ENCODE peak calls at places on chromosomes 7 and 10, in ten cellular contexts. One of them, this sample, is unnamed.

GRCh38 chr10:132249232-132249724 is 58.5 kb downstream of the STK32C start:
- DNase-seq in Peyer's patch: no peak
- DNase-seq in left colon: no peak
- DNase-seq in aorta: no peak
- DNase-seq in astrocyte: no peak
- DNase-seq in AG10803: no peak
- DNase-seq in caudate nucleus: no peak
- DNase-seq in activated CD4-positive, alpha-beta T cell treated with anti-CD3 and anti-CD28 coated beads, Interleukin-2, amount 50 U/mL, for 48 hours: no peak
- DNase-seq in NCI-H1105 treated with DMSO at 0.1 percent for 48 hours: no peak
- DNase-seq in D721Med: no peak
- DNase-seq in this sample: no peak

GRCh38 chr10:97882142-97883091 is 32.8 kb downstream of the GOLGA7B start:
- DNase-seq in AG10803: peak; percentile 91
- DNase-seq in activated CD4-positive, alpha-beta T cell treated with anti-CD3 and anti-CD28 coated beads, Interleukin-2, amount 50 U/mL, for 48 hours: peak; percentile 67
- DNase-seq in caudate nucleus: no peak
- DNase-seq in NCI-H1105 treated with DMSO at 0.1 percent for 48 hours: no peak
- DNase-seq in D721Med: no peak
- DNase-seq in aorta: peak; percentile 94
- DNase-seq in Peyer's patch: no peak
- DNase-seq in left colon: no peak
- DNase-seq in astrocyte: peak; percentile 90
- DNase-seq in this sample: no peak

GRCh38 chr10:130049244-130049643 is 61.4 kb downstream of the C10orf143 start:
- DNase-seq in aorta: peak; percentile 63
- DNase-seq in NCI-H1105 treated with DMSO at 0.1 percent for 48 hours: no peak
- DNase-seq in astrocyte: no peak
- DNase-seq in AG10803: no peak
- DNase-seq in caudate nucleus: no peak
- DNase-seq in activated CD4-positive, alpha-beta T cell treated with anti-CD3 and anti-CD28 coated beads, Interleukin-2, amount 50 U/mL, for 48 hours: no peak
- DNase-seq in Peyer's patch: no peak
- DNase-seq in left colon: no peak
- DNase-seq in D721Med: no peak
- DNase-seq in this sample: no peak

GRCh38 chr7:128063025-128063560 is 31.9 kb upstream of the LRRC4 start:
- DNase-seq in aorta: no peak
- DNase-seq in caudate nucleus: no peak
- DNase-seq in D721Med: no peak
- DNase-seq in activated CD4-positive, alpha-beta T cell treated with anti-CD3 and anti-CD28 coated beads, Interleukin-2, amount 50 U/mL, for 48 hours: no peak
- DNase-seq in NCI-H1105 treated with DMSO at 0.1 percent for 48 hours: no peak
- DNase-seq in astrocyte: no peak
- DNase-seq in left colon: no peak
- DNase-seq in AG10803: no peak
- DNase-seq in Peyer's patch: no peak
- DNase-seq in this sample: peak; percentile 48

GRCh38 chr10:52583341-52583740 is 189.2 kb downstream of the MBL2 start:
- DNase-seq in Peyer's patch: no peak
- DNase-seq in astrocyte: no peak
- DNase-seq in D721Med: no peak
- DNase-seq in aorta: no peak
- DNase-seq in AG10803: no peak
- DNase-seq in activated CD4-positive, alpha-beta T cell treated with anti-CD3 and anti-CD28 coated beads, Interleukin-2, amount 50 U/mL, for 48 hours: no peak
- DNase-seq in left colon: no peak
- DNase-seq in NCI-H1105 treated with DMSO at 0.1 percent for 48 hours: no peak
- DNase-seq in caudate nucleus: no peak
- DNase-seq in this sample: no peak

GRCh38 chr10:104122273-104123107 is 519 bp downstream of the SFR1 start:
- DNase-seq in activated CD4-positive, alpha-beta T cell treated with anti-CD3 and anti-CD28 coated beads, Interleukin-2, amount 50 U/mL, for 48 hours: no peak
- DNase-seq in aorta: no peak
- DNase-seq in D721Med: no peak
- DNase-seq in AG10803: peak; percentile 15
- DNase-seq in astrocyte: no peak
- DNase-seq in Peyer's patch: no peak
- DNase-seq in NCI-H1105 treated with DMSO at 0.1 percent for 48 hours: no peak
- DNase-seq in left colon: no peak
- DNase-seq in caudate nucleus: no peak
- DNase-seq in this sample: no peak

GRCh38 chr7:127239814-127240213 is 12.9 kb downstream of the GRM8 start:
- DNase-seq in activated CD4-positive, alpha-beta T cell treated with anti-CD3 and anti-CD28 coated beads, Interleukin-2, amount 50 U/mL, for 48 hours: no peak
- DNase-seq in AG10803: no peak
- DNase-seq in astrocyte: no peak
- DNase-seq in left colon: no peak
- DNase-seq in caudate nucleus: no peak
- DNase-seq in aorta: no peak
- DNase-seq in D721Med: no peak
- DNase-seq in Peyer's patch: no peak
- DNase-seq in NCI-H1105 treated with DMSO at 0.1 percent for 48 hours: no peak
- DNase-seq in this sample: no peak

GRCh38 chr10:38147686-38148085 is 53.5 kb downstream of the ZNF37A start:
- DNase-seq in activated CD4-positive, alpha-beta T cell treated with anti-CD3 and anti-CD28 coated beads, Interleukin-2, amount 50 U/mL, for 48 hours: no peak
- DNase-seq in D721Med: no peak
- DNase-seq in NCI-H1105 treated with DMSO at 0.1 percent for 48 hours: no peak
- DNase-seq in aorta: no peak
- DNase-seq in astrocyte: no peak
- DNase-seq in Peyer's patch: no peak
- DNase-seq in caudate nucleus: no peak
- DNase-seq in left colon: no peak
- DNase-seq in AG10803: no peak
- DNase-seq in this sample: no peak

GRCh38 chr10:118584181-118584954 is 11.1 kb downstream of the PRLHR start:
- DNase-seq in D721Med: no peak
- DNase-seq in caudate nucleus: no peak
- DNase-seq in left colon: no peak
- DNase-seq in Peyer's patch: no peak
- DNase-seq in activated CD4-positive, alpha-beta T cell treated with anti-CD3 and anti-CD28 coated beads, Interleukin-2, amount 50 U/mL, for 48 hours: no peak
- DNase-seq in AG10803: peak; percentile 68
- DNase-seq in aorta: no peak
- DNase-seq in NCI-H1105 treated with DMSO at 0.1 percent for 48 hours: no peak
- DNase-seq in astrocyte: peak; percentile 65
- DNase-seq in this sample: no peak

GRCh38 chr7:150371131-150371995 is 2.7 kb downstream of the REPIN1 start:
- DNase-seq in Peyer's patch: no peak
- DNase-seq in left colon: no peak
- DNase-seq in astrocyte: no peak
- DNase-seq in aorta: no peak
- DNase-seq in activated CD4-positive, alpha-beta T cell treated with anti-CD3 and anti-CD28 coated beads, Interleukin-2, amount 50 U/mL, for 48 hours: no peak
- DNase-seq in AG10803: no peak
- DNase-seq in NCI-H1105 treated with DMSO at 0.1 percent for 48 hours: no peak
- DNase-seq in D721Med: no peak
- DNase-seq in caudate nucleus: no peak
- DNase-seq in this sample: no peak

GRCh38 chr7:139771001-139771956 is 6.5 kb downstream of the HIPK2 start:
- DNase-seq in Peyer's patch: no peak
- DNase-seq in activated CD4-positive, alpha-beta T cell treated with anti-CD3 and anti-CD28 coated beads, Interleukin-2, amount 50 U/mL, for 48 hours: no peak
- DNase-seq in NCI-H1105 treated with DMSO at 0.1 percent for 48 hours: no peak
- DNase-seq in D721Med: no peak
- DNase-seq in AG10803: peak; percentile 35
- DNase-seq in astrocyte: peak; percentile 89
- DNase-seq in aorta: no peak
- DNase-seq in caudate nucleus: no peak
- DNase-seq in left colon: no peak
- DNase-seq in this sample: no peak

GRCh38 chr7:155886391-155887173 is 74.3 kb upstream of the SHH start:
- DNase-seq in activated CD4-positive, alpha-beta T cell treated with anti-CD3 and anti-CD28 coated beads, Interleukin-2, amount 50 U/mL, for 48 hours: no peak
- DNase-seq in astrocyte: no peak
- DNase-seq in aorta: peak; percentile 72
- DNase-seq in caudate nucleus: no peak
- DNase-seq in left colon: no peak
- DNase-seq in AG10803: no peak
- DNase-seq in Peyer's patch: no peak
- DNase-seq in NCI-H1105 treated with DMSO at 0.1 percent for 48 hours: no peak
- DNase-seq in D721Med: no peak
- DNase-seq in this sample: no peak

GRCh38 chr7:132742152-132742551 is 165.9 kb upstream of the PLXNA4 start:
- DNase-seq in D721Med: no peak
- DNase-seq in left colon: no peak
- DNase-seq in NCI-H1105 treated with DMSO at 0.1 percent for 48 hours: no peak
- DNase-seq in activated CD4-positive, alpha-beta T cell treated with anti-CD3 and anti-CD28 coated beads, Interleukin-2, amount 50 U/mL, for 48 hours: no peak
- DNase-seq in astrocyte: peak; percentile 98
- DNase-seq in AG10803: peak; percentile 67
- DNase-seq in caudate nucleus: no peak
- DNase-seq in aorta: no peak
- DNase-seq in Peyer's patch: no peak
- DNase-seq in this sample: no peak

GRCh38 chr10:60299961-60300883 is 89.5 kb downstream of the ANK3 start:
- DNase-seq in caudate nucleus: no peak
- DNase-seq in Peyer's patch: no peak
- DNase-seq in D721Med: no peak
- DNase-seq in NCI-H1105 treated with DMSO at 0.1 percent for 48 hours: no peak
- DNase-seq in left colon: no peak
- DNase-seq in aorta: no peak
- DNase-seq in activated CD4-positive, alpha-beta T cell treated with anti-CD3 and anti-CD28 coated beads, Interleukin-2, amount 50 U/mL, for 48 hours: no peak
- DNase-seq in AG10803: no peak
- DNase-seq in astrocyte: peak; percentile 98
- DNase-seq in this sample: no peak

GRCh38 chr10:100987685-100988049 is 324 bp downstream of the TWNK start:
- DNase-seq in left colon: no peak
- DNase-seq in NCI-H1105 treated with DMSO at 0.1 percent for 48 hours: no peak
- DNase-seq in astrocyte: no peak
- DNase-seq in activated CD4-positive, alpha-beta T cell treated with anti-CD3 and anti-CD28 coated beads, Interleukin-2, amount 50 U/mL, for 48 hours: no peak
- DNase-seq in AG10803: no peak
- DNase-seq in Peyer's patch: no peak
- DNase-seq in caudate nucleus: no peak
- DNase-seq in D721Med: no peak
- DNase-seq in aorta: no peak
- DNase-seq in this sample: no peak

GRCh38 chr7:2074694-2075093 is 158.1 kb downstream of the MAD1L1 start:
- DNase-seq in Peyer's patch: no peak
- DNase-seq in aorta: no peak
- DNase-seq in left colon: no peak
- DNase-seq in astrocyte: no peak
- DNase-seq in AG10803: no peak
- DNase-seq in NCI-H1105 treated with DMSO at 0.1 percent for 48 hours: no peak
- DNase-seq in activated CD4-positive, alpha-beta T cell treated with anti-CD3 and anti-CD28 coated beads, Interleukin-2, amount 50 U/mL, for 48 hours: no peak
- DNase-seq in D721Med: no peak
- DNase-seq in caudate nucleus: no peak
- DNase-seq in this sample: no peak